ENCODE peak calls at places on chromosome 5, in nine cellular contexts. One of them, this sample, is unnamed.

GRCh38 chr5:178416919-178417318 is 173.3 kb downstream of the COL23A1 start:
- DNase-seq in putamen: no peak
- DNase-seq in HuH-7.5: no peak
- DNase-seq in Calu3: no peak
- DNase-seq in NCI-H1694 treated with DMSO at 0.1 percent for 48 hours: no peak
- DNase-seq in SJSA1: no peak
- DNase-seq in GM10248: no peak
- DNase-seq in stimulated activated naive B cell treated with anti-CD40 and anti-IgM and Interleukin-4, amounts not matched to agents 10 μg/mL and 1 μg/mL and 100 μg/mL, for 72 hours: no peak
- DNase-seq in AML-193: no peak
- DNase-seq in this sample: no peak

GRCh38 chr5:38867071-38867790 is 21.4 kb downstream of the OSMR start:
- DNase-seq in putamen: no peak
- DNase-seq in HuH-7.5: no peak
- DNase-seq in Calu3: no peak
- DNase-seq in NCI-H1694 treated with DMSO at 0.1 percent for 48 hours: no peak
- DNase-seq in SJSA1: no peak
- DNase-seq in GM10248: no peak
- DNase-seq in stimulated activated naive B cell treated with anti-CD40 and anti-IgM and Interleukin-4, amounts not matched to agents 10 μg/mL and 1 μg/mL and 100 μg/mL, for 72 hours: no peak
- DNase-seq in AML-193: no peak
- DNase-seq in this sample: no peak

GRCh38 chr5:139683295-139684271 is 35.4 kb downstream of the CXXC5 start:
- DNase-seq in putamen: no peak
- DNase-seq in HuH-7.5: no peak
- DNase-seq in Calu3: no peak
- DNase-seq in NCI-H1694 treated with DMSO at 0.1 percent for 48 hours: no peak
- DNase-seq in SJSA1: no peak
- DNase-seq in GM10248: no peak
- DNase-seq in stimulated activated naive B cell treated with anti-CD40 and anti-IgM and Interleukin-4, amounts not matched to agents 10 μg/mL and 1 μg/mL and 100 μg/mL, for 72 hours: no peak
- DNase-seq in AML-193: no peak
- DNase-seq in this sample: no peak

GRCh38 chr5:72238712-72239445 is 81.2 kb downstream of the MRPS27 start:
- DNase-seq in putamen: no peak
- DNase-seq in HuH-7.5: no peak
- DNase-seq in Calu3: no peak
- DNase-seq in NCI-H1694 treated with DMSO at 0.1 percent for 48 hours: no peak
- DNase-seq in SJSA1: no peak
- DNase-seq in GM10248: no peak
- DNase-seq in stimulated activated naive B cell treated with anti-CD40 and anti-IgM and Interleukin-4, amounts not matched to agents 10 μg/mL and 1 μg/mL and 100 μg/mL, for 72 hours: no peak
- DNase-seq in AML-193: no peak
- DNase-seq in this sample: peak

GRCh38 chr5:43753069-43753468 is 150.1 kb downstream of the NNT start:
- DNase-seq in putamen: no peak
- DNase-seq in HuH-7.5: no peak
- DNase-seq in Calu3: no peak
- DNase-seq in NCI-H1694 treated with DMSO at 0.1 percent for 48 hours: no peak
- DNase-seq in SJSA1: no peak
- DNase-seq in GM10248: no peak
- DNase-seq in stimulated activated naive B cell treated with anti-CD40 and anti-IgM and Interleukin-4, amounts not matched to agents 10 μg/mL and 1 μg/mL and 100 μg/mL, for 72 hours: no peak
- DNase-seq in AML-193: peak
- DNase-seq in this sample: no peak

GRCh38 chr5:64632251-64632650 is 58.1 kb upstream of the SHISAL2B start:
- DNase-seq in putamen: peak
- DNase-seq in HuH-7.5: no peak
- DNase-seq in Calu3: no peak
- DNase-seq in NCI-H1694 treated with DMSO at 0.1 percent for 48 hours: no peak
- DNase-seq in SJSA1: no peak
- DNase-seq in GM10248: no peak
- DNase-seq in stimulated activated naive B cell treated with anti-CD40 and anti-IgM and Interleukin-4, amounts not matched to agents 10 μg/mL and 1 μg/mL and 100 μg/mL, for 72 hours: no peak
- DNase-seq in AML-193: no peak
- DNase-seq in this sample: peak

GRCh38 chr5:98783051-98783649 is 9.7 kb downstream of the RGMB start:
- DNase-seq in putamen: no peak
- DNase-seq in HuH-7.5: no peak
- DNase-seq in Calu3: no peak
- DNase-seq in NCI-H1694 treated with DMSO at 0.1 percent for 48 hours: no peak
- DNase-seq in SJSA1: no peak
- DNase-seq in GM10248: no peak
- DNase-seq in stimulated activated naive B cell treated with anti-CD40 and anti-IgM and Interleukin-4, amounts not matched to agents 10 μg/mL and 1 μg/mL and 100 μg/mL, for 72 hours: no peak
- DNase-seq in AML-193: no peak
- DNase-seq in this sample: no peak

GRCh38 chr5:31385774-31386537 is 145.9 kb downstream of the DROSHA start:
- DNase-seq in putamen: no peak
- DNase-seq in HuH-7.5: no peak
- DNase-seq in Calu3: peak
- DNase-seq in NCI-H1694 treated with DMSO at 0.1 percent for 48 hours: no peak
- DNase-seq in SJSA1: no peak
- DNase-seq in GM10248: no peak
- DNase-seq in stimulated activated naive B cell treated with anti-CD40 and anti-IgM and Interleukin-4, amounts not matched to agents 10 μg/mL and 1 μg/mL and 100 μg/mL, for 72 hours: no peak
- DNase-seq in AML-193: no peak
- DNase-seq in this sample: no peak

GRCh38 chr5:84597904-84598303 is 213.2 kb upstream of the EDIL3 start:
- DNase-seq in putamen: no peak
- DNase-seq in HuH-7.5: no peak
- DNase-seq in Calu3: no peak
- DNase-seq in NCI-H1694 treated with DMSO at 0.1 percent for 48 hours: no peak
- DNase-seq in SJSA1: no peak
- DNase-seq in GM10248: no peak
- DNase-seq in stimulated activated naive B cell treated with anti-CD40 and anti-IgM and Interleukin-4, amounts not matched to agents 10 μg/mL and 1 μg/mL and 100 μg/mL, for 72 hours: no peak
- DNase-seq in AML-193: no peak
- DNase-seq in this sample: no peak

GRCh38 chr5:127088226-127088625 is 14.9 kb upstream of the C5orf63 start:
- DNase-seq in putamen: no peak
- DNase-seq in HuH-7.5: no peak
- DNase-seq in Calu3: peak
- DNase-seq in NCI-H1694 treated with DMSO at 0.1 percent for 48 hours: no peak
- DNase-seq in SJSA1: peak
- DNase-seq in GM10248: no peak
- DNase-seq in stimulated activated naive B cell treated with anti-CD40 and anti-IgM and Interleukin-4, amounts not matched to agents 10 μg/mL and 1 μg/mL and 100 μg/mL, for 72 hours: no peak
- DNase-seq in AML-193: no peak
- DNase-seq in this sample: no peak

GRCh38 chr5:115825948-115826347 is 9.5 kb upstream of the CDO1 start:
- DNase-seq in putamen: no peak
- DNase-seq in HuH-7.5: no peak
- DNase-seq in Calu3: no peak
- DNase-seq in NCI-H1694 treated with DMSO at 0.1 percent for 48 hours: no peak
- DNase-seq in SJSA1: no peak
- DNase-seq in GM10248: no peak
- DNase-seq in stimulated activated naive B cell treated with anti-CD40 and anti-IgM and Interleukin-4, amounts not matched to agents 10 μg/mL and 1 μg/mL and 100 μg/mL, for 72 hours: no peak
- DNase-seq in AML-193: no peak
- DNase-seq in this sample: no peak

GRCh38 chr5:60299944-60300343 is 400.0 kb downstream of the DEPDC1B start:
- DNase-seq in putamen: no peak
- DNase-seq in HuH-7.5: no peak
- DNase-seq in Calu3: no peak
- DNase-seq in NCI-H1694 treated with DMSO at 0.1 percent for 48 hours: no peak
- DNase-seq in SJSA1: no peak
- DNase-seq in GM10248: no peak
- DNase-seq in stimulated activated naive B cell treated with anti-CD40 and anti-IgM and Interleukin-4, amounts not matched to agents 10 μg/mL and 1 μg/mL and 100 μg/mL, for 72 hours: no peak
- DNase-seq in AML-193: no peak
- DNase-seq in this sample: no peak

GRCh38 chr5:120293796-120294195 is 170.3 kb upstream of the PRR16 start:
- DNase-seq in putamen: no peak
- DNase-seq in HuH-7.5: no peak
- DNase-seq in Calu3: no peak
- DNase-seq in NCI-H1694 treated with DMSO at 0.1 percent for 48 hours: no peak
- DNase-seq in SJSA1: peak
- DNase-seq in GM10248: no peak
- DNase-seq in stimulated activated naive B cell treated with anti-CD40 and anti-IgM and Interleukin-4, amounts not matched to agents 10 μg/mL and 1 μg/mL and 100 μg/mL, for 72 hours: no peak
- DNase-seq in AML-193: no peak
- DNase-seq in this sample: no peak

GRCh38 chr5:10490927-10491672 is 49.4 kb downstream of the ROPN1L start:
- DNase-seq in putamen: no peak
- DNase-seq in HuH-7.5: no peak
- DNase-seq in Calu3: no peak
- DNase-seq in NCI-H1694 treated with DMSO at 0.1 percent for 48 hours: no peak
- DNase-seq in SJSA1: no peak
- DNase-seq in GM10248: no peak
- DNase-seq in stimulated activated naive B cell treated with anti-CD40 and anti-IgM and Interleukin-4, amounts not matched to agents 10 μg/mL and 1 μg/mL and 100 μg/mL, for 72 hours: no peak
- DNase-seq in AML-193: no peak
- DNase-seq in this sample: no peak

GRCh38 chr5:147538232-147538631 is 28.4 kb upstream of the DPYSL3 start:
- DNase-seq in putamen: no peak
- DNase-seq in HuH-7.5: no peak
- DNase-seq in Calu3: no peak
- DNase-seq in NCI-H1694 treated with DMSO at 0.1 percent for 48 hours: no peak
- DNase-seq in SJSA1: no peak
- DNase-seq in GM10248: no peak
- DNase-seq in stimulated activated naive B cell treated with anti-CD40 and anti-IgM and Interleukin-4, amounts not matched to agents 10 μg/mL and 1 μg/mL and 100 μg/mL, for 72 hours: no peak
- DNase-seq in AML-193: no peak
- DNase-seq in this sample: no peak